ENCODE peak calls at places on chromosome 4, in nine cellular contexts. W is body of pancreas; D is fibroblast of mammary gland; Z is CD8-positive, alpha-beta T cell; I is spleen; N is cardiac muscle cell; V is IMR-90; H is brain microvascular endothelial cell; O is tibial artery. T is an unnamed sample.

GRCh38 chr4:104491826-104492771 is 2.6 kb downstream of the CXXC4 start:
- DNase-seq in W (peak), D (no peak), Z (no peak), I (no peak), N (peak), V (no peak), H (no peak), O (no peak), T (no peak)

GRCh38 chr4:77852892-77853495 is 9.6 kb upstream of the MRPL1 start:
- DNase-seq in W (no peak), D (no peak), Z (peak), I (no peak), N (no peak), V (no peak), H (no peak), O (no peak), T (no peak)

GRCh38 chr4:95798727-95799126 is 41.2 kb upstream of the PDHA2 start:
- DNase-seq in W (no peak), D (no peak), Z (no peak), I (no peak), N (peak), V (no peak), H (no peak), O (no peak), T (no peak)

GRCh38 chr4:1749370-1749769 is 28.0 kb downstream of the TACC3 start:
- DNase-seq in W (no peak), D (no peak), Z (no peak), I (no peak), N (no peak), V (no peak), H (no peak), O (no peak), T (no peak)

GRCh38 chr4:66169341-66169740 is 499.1 kb upstream of the EPHA5 start:
- DNase-seq in W (no peak), D (peak), Z (no peak), I (no peak), N (peak), V (no peak), H (peak), O (no peak), T (no peak)

GRCh38 chr4:1856920-1857699 is 1.2 kb upstream of the LETM1 start:
- DNase-seq in W (peak), D (peak), Z (no peak), I (no peak), N (peak), V (no peak), H (no peak), O (no peak), T (no peak)

GRCh38 chr4:25881187-25881586 is 18.4 kb upstream of the SEL1L3 start:
- DNase-seq in W (no peak), D (no peak), Z (no peak), I (no peak), N (no peak), V (no peak), H (no peak), O (no peak), T (no peak)

GRCh38 chr4:22129454-22130075 is 181.0 kb upstream of the KCNIP4 start:
- DNase-seq in W (peak), D (peak), Z (no peak), I (no peak), N (peak), V (peak), H (peak), O (no peak), T (peak)

GRCh38 chr4:18052158-18052557 is 30.6 kb upstream of the LCORL start:
- DNase-seq in W (no peak), D (no peak), Z (no peak), I (no peak), N (no peak), V (peak), H (no peak), O (no peak), T (no peak)

GRCh38 chr4:37584530-37585060 is 101.6 kb downstream of the RELL1 start:
- DNase-seq in W (no peak), D (no peak), Z (no peak), I (no peak), N (no peak), V (no peak), H (no peak), O (no peak), T (no peak)

GRCh38 chr4:8510191-8510590 is 69.6 kb downstream of the TRMT44 start:
- DNase-seq in W (no peak), D (no peak), Z (no peak), I (no peak), N (no peak), V (no peak), H (no peak), O (no peak), T (no peak)

GRCh38 chr4:121233982-121234381 is 69.9 kb upstream of the TNIP3 start:
- DNase-seq in W (no peak), D (no peak), Z (no peak), I (no peak), N (no peak), V (no peak), H (no peak), O (no peak), T (no peak)

GRCh38 chr4:141180991-141181760 is 39.5 kb upstream of the ZNF330 start:
- DNase-seq in W (no peak), D (no peak), Z (no peak), I (no peak), N (no peak), V (no peak), H (no peak), O (no peak), T (peak)

GRCh38 chr4:153750197-153750817 is 9.5 kb downstream of the RNF175 start:
- DNase-seq in W (peak), D (peak), Z (peak), I (no peak), N (peak), V (peak), H (peak), O (peak), T (peak)

GRCh38 chr4:109472343-109472761 is 38.7 kb downstream of the SEC24B start:
- DNase-seq in W (no peak), D (peak), Z (no peak), I (no peak), N (no peak), V (peak), H (peak), O (no peak), T (peak)

GRCh38 chr4:20760053-20760452 is 59.8 kb downstream of the PACRGL start:
- DNase-seq in W (no peak), D (peak), Z (no peak), I (no peak), N (peak), V (no peak), H (no peak), O (no peak), T (no peak)

GRCh38 chr4:41384992-41385391 is 128.3 kb downstream of the UCHL1 start:
- DNase-seq in W (peak), D (no peak), Z (no peak), I (peak), N (no peak), V (no peak), H (no peak), O (peak), T (no peak)

GRCh38 chr4:78020677-78021076 is 36.4 kb upstream of the FRAS1 start:
- DNase-seq in W (no peak), D (no peak), Z (no peak), I (no peak), N (no peak), V (no peak), H (no peak), O (no peak), T (no peak)

GRCh38 chr4:183828125-183828524 is 77.0 kb upstream of the STOX2 start:
- DNase-seq in W (no peak), D (no peak), Z (no peak), I (no peak), N (no peak), V (no peak), H (no peak), O (no peak), T (no peak)

GRCh38 chr4:163587867-163588266 is 93.4 kb downstream of the TMA16 start:
- DNase-seq in W (no peak), D (no peak), Z (no peak), I (no peak), N (no peak), V (no peak), H (peak), O (no peak), T (no peak)

GRCh38 chr4:8131210-8131609 is 27.4 kb downstream of the ABLIM2 start:
- DNase-seq in W (no peak), D (no peak), Z (no peak), I (no peak), N (no peak), V (no peak), H (no peak), O (no peak), T (no peak)

GRCh38 chr4:185112104-185112503 is 31.0 kb upstream of the SLC25A4 start:
- DNase-seq in W (peak), D (peak), Z (no peak), I (no peak), N (peak), V (peak), H (peak), O (peak), T (peak)

GRCh38 chr4:10117424-10118354 is 1.1 kb upstream of the WDR1 start:
- DNase-seq in W (no peak), D (peak), Z (peak), I (no peak), N (no peak), V (no peak), H (no peak), O (no peak), T (no peak)

GRCh38 chr4:40192286-40193017 is 4.4 kb upstream of the RHOH start:
- DNase-seq in W (no peak), D (peak), Z (no peak), I (no peak), N (no peak), V (no peak), H (no peak), O (no peak), T (no peak)

GRCh38 chr4:186684220-186684619 is 39.4 kb downstream of the FAT1 start:
- DNase-seq in W (no peak), D (no peak), Z (no peak), I (no peak), N (no peak), V (no peak), H (no peak), O (no peak), T (no peak)

GRCh38 chr4:58247792-58248191 is 1137.6 kb upstream of the IGFBP7 start:
- DNase-seq in W (no peak), D (no peak), Z (no peak), I (no peak), N (peak), V (no peak), H (no peak), O (no peak), T (no peak)

GRCh38 chr4:88953400-88953799 is 103.6 kb downstream of the FAM13A start:
- DNase-seq in W (no peak), D (peak), Z (no peak), I (no peak), N (no peak), V (no peak), H (no peak), O (no peak), T (no peak)

GRCh38 chr4:113657834-113658233 is 103.7 kb downstream of the CAMK2D start:
- DNase-seq in W (no peak), D (peak), Z (no peak), I (no peak), N (no peak), V (peak), H (no peak), O (no peak), T (no peak)

GRCh38 chr4:10502717-10503116 is 45.5 kb upstream of the ZNF518B start:
- DNase-seq in W (no peak), D (no peak), Z (no peak), I (no peak), N (no peak), V (no peak), H (no peak), O (peak), T (no peak)

GRCh38 chr4:72302981-72303704 is 265.9 kb downstream of the ADAMTS3 start:
- DNase-seq in W (peak), D (peak), Z (peak), I (no peak), N (peak), V (peak), H (peak), O (no peak), T (no peak)

GRCh38 chr4:78990938-78991810 is 51.9 kb upstream of the PAQR3 start:
- DNase-seq in W (no peak), D (no peak), Z (no peak), I (no peak), N (peak), V (no peak), H (no peak), O (no peak), T (no peak)

GRCh38 chr4:13524504-13525243 is 19.6 kb downstream of the NKX3-2 start:
- DNase-seq in W (no peak), D (peak), Z (no peak), I (peak), N (no peak), V (peak), H (no peak), O (no peak), T (no peak)

GRCh38 chr4:68433582-68433981 is 13.7 kb upstream of the TMPRSS11E start:
- DNase-seq in W (no peak), D (no peak), Z (no peak), I (no peak), N (no peak), V (no peak), H (no peak), O (no peak), T (peak)

GRCh38 chr4:186685744-186686143 is 37.9 kb downstream of the FAT1 start:
- DNase-seq in W (no peak), D (peak), Z (no peak), I (no peak), N (no peak), V (peak), H (peak), O (no peak), T (peak)

GRCh38 chr4:168594121-168594520 is 97.3 kb downstream of the PALLD start:
- DNase-seq in W (no peak), D (no peak), Z (no peak), I (no peak), N (no peak), V (no peak), H (no peak), O (no peak), T (no peak)

GRCh38 chr4:56979674-56980073 is 978 bp downstream of the POLR2B start:
- DNase-seq in W (peak), D (peak), Z (peak), I (no peak), N (peak), V (peak), H (peak), O (no peak), T (no peak)

GRCh38 chr4:56978750-56979303 is at the start of gene POLR2B:
- DNase-seq in W (peak), D (peak), Z (peak), I (peak), N (peak), V (peak), H (peak), O (peak), T (peak)

GRCh38 chr4:56977321-56978012 is at the start of gene NOA1:
- DNase-seq in W (peak), D (peak), Z (peak), I (peak), N (peak), V (peak), H (peak), O (peak), T (peak)

GRCh38 chr4:56976283-56976877 is 1.0 kb downstream of the NOA1 start:
- DNase-seq in W (no peak), D (no peak), Z (no peak), I (no peak), N (peak), V (no peak), H (no peak), O (no peak), T (no peak)

DNA sequence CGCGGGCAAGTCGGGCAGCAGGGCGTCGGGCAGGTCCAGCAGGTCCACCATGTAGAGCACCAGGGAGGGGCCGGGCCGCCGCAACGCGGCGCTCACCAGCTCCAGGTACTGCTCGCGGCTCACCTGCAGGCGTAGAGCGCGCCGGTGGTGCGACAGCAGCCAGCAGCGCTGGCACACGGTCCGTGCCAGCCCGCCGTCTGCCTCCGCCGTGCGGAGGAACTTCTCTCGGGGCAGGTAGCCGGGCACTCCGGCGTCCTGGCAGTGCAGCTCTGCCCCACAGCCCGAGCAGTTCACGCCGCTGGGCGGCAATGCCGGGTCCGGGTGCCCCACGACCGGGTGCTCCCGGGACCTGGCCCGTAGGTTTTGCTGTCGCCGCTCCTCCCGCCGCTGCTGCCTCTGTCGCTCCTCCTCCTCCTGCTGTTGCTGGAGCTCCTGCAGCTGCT is 507 bp downstream of the NOA1 start:
- DNase-seq in W (peak), D (no peak), Z (peak), I (peak), N (peak), V (no peak), H (no peak), O (peak), T (no peak)
- TF ChIP-seq CTCF in W (no peak), D (no peak), Z (no peak), I (no peak), N (no peak), V (no peak), H (peak), O (no peak), T (peak)

GRCh38 chr4:85019411-85019810 is 52.9 kb upstream of the WDFY3 start:
- DNase-seq in W (no peak), D (no peak), Z (no peak), I (no peak), N (no peak), V (no peak), H (no peak), O (no peak), T (no peak)

GRCh38 chr4:85030156-85030555 is 63.7 kb upstream of the WDFY3 start:
- DNase-seq in W (no peak), D (no peak), Z (no peak), I (no peak), N (no peak), V (no peak), H (no peak), O (no peak), T (no peak)

GRCh38 chr4:85028910-85029309 is 62.4 kb upstream of the WDFY3 start:
- DNase-seq in W (no peak), D (peak), Z (no peak), I (no peak), N (no peak), V (peak), H (peak), O (no peak), T (no peak)

GRCh38 chr4:85029453-85029852 is 63.0 kb upstream of the WDFY3 start:
- DNase-seq in W (no peak), D (peak), Z (no peak), I (no peak), N (no peak), V (no peak), H (no peak), O (no peak), T (no peak)

GRCh38 chr4:85024671-85025070 is 58.2 kb upstream of the WDFY3 start:
- DNase-seq in W (peak), D (peak), Z (no peak), I (no peak), N (no peak), V (no peak), H (no peak), O (no peak), T (no peak)
- H3K4me3 ChIP-seq in W (no peak), D (no peak), Z (no peak), I (no peak), N (no peak), V (no peak), H (no peak), O (no peak), T (no peak)

DNA sequence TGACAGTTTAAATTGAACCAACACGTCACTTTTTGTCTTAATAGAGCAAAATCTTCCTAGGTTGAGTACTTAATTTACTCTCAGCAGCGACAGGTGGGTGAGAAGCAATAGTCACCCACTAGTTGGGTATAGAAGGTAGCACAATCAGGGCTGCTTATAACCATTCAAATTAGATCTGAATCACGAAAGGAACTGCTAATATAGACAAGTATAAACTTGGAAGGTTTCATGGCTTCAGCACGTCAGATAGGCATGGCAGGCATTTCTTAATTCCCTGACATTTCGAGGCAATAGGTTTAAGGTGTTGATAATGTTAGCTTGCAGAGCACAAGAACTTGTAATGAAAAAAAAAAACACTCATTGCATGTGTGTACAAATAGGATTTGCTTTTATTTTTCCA is 853.4 kb downstream of the PCDH7 start:
- DNase-seq in W (no peak), D (no peak), Z (no peak), I (no peak), N (no peak), V (no peak), H (no peak), O (no peak), T (no peak)
- TF ChIP-seq CTCF in W (no peak), D (no peak), Z (no peak), I (no peak), N (no peak), V (no peak), H (no peak), O (no peak), T (no peak)

GRCh38 chr4:146340798-146341197 is 126.5 kb downstream of the REELD1 start:
- DNase-seq in W (no peak), D (peak), Z (no peak), I (no peak), N (peak), V (peak), H (no peak), O (no peak), T (no peak)
- H3K4me3 ChIP-seq in W (no peak), D (no peak), Z (no peak), I (no peak), N (no peak), V (no peak), H (no peak), O (no peak), T (no peak)

GRCh38 chr4:43846111-43846587 is 602.5 kb downstream of the KCTD8 start:
- DNase-seq in W (no peak), D (no peak), Z (no peak), I (peak), N (no peak), V (no peak), H (no peak), O (no peak), T (no peak)

GRCh38 chr4:43837604-43838003 is 611.0 kb downstream of the KCTD8 start:
- DNase-seq in W (no peak), D (no peak), Z (no peak), I (no peak), N (no peak), V (no peak), H (no peak), O (no peak), T (no peak)

GRCh38 chr4:43842594-43842993 is 606.0 kb downstream of the KCTD8 start:
- DNase-seq in W (no peak), D (no peak), Z (no peak), I (no peak), N (no peak), V (no peak), H (no peak), O (no peak), T (no peak)

GRCh38 chr4:43843501-43843900 is 605.1 kb downstream of the KCTD8 start:
- DNase-seq in W (no peak), D (no peak), Z (no peak), I (no peak), N (no peak), V (peak), H (peak), O (no peak), T (no peak)
- TF ChIP-seq CTCF in W (no peak), D (no peak), Z (no peak), I (no peak), N (no peak), V (peak), H (peak), O (no peak), T (no peak)

GRCh38 chr4:174262624-174263444 is 20.6 kb downstream of the FBXO8 start:
- DNase-seq in W (no peak), D (no peak), Z (no peak), I (no peak), N (no peak), V (no peak), H (no peak), O (no peak), T (no peak)
- H3K4me3 ChIP-seq in W (no peak), D (no peak), Z (no peak), I (no peak), N (no peak), V (no peak), H (no peak), O (no peak), T (no peak)

DNA sequence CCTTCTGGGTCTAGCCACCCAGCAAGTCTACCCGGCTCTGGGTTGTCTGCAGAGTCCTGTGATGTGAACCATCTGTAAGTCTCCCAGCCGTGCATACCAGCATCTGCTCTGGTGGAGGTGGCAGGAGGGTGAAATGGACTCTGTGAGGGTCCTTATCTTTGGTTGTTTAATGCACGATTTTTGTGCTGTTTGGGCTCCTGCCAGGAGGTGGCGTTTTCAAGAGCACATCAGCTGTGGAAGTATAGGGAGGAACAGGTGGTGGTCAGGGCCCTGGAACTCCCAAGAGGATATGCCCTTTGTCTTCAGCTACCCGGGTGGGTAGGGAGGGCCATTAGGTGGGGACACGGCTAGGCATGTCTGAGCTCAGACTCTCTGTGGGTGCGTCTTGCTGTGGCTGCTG is 66.5 kb upstream of the ZFP42 start:
- DNase-seq in W (no peak), D (no peak), Z (no peak), I (no peak), N (no peak), V (no peak), H (no peak), O (no peak), T (no peak)
- TF ChIP-seq CTCF in W (no peak), D (no peak), Z (no peak), I (no peak), N (no peak), V (no peak), H (peak), O (no peak), T (no peak)

T was measured in epithelial cell of proximal tubule.